ENCODE peak calls at places on chromosome 15, in eight cellular contexts. J, G, A, P, Y, Z, S and V are unnamed samples.

GRCh38 chr15:69855172-69855562 is 242.6 kb downstream of the TLE3 start:
- DNase-seq in Z (no peak), A (no peak), Y (no peak), S (no peak), J (no peak), P (no peak), G (no peak), V (no peak)

GRCh38 chr15:55555089-55555488 is 33.1 kb downstream of the PYGO1 start:
- DNase-seq in S (no peak), Y (no peak), A (no peak), J (no peak), G (no peak), Z (no peak), P (no peak), V (no peak)

GRCh38 chr15:78599189-78599588 is 21.6 kb downstream of the CHRNA3 start:
- DNase-seq in P (no peak), J (no peak), S (no peak), G (no peak), Z (no peak), Y (no peak), A (no peak), V (no peak)

GRCh38 chr15:74866090-74866489 is 7.1 kb downstream of the SCAMP2 start:
- DNase-seq in S (no peak), A (no peak), J (no peak), Y (no peak), Z (peak), P (peak), G (no peak), V (no peak)

GRCh38 chr15:56082263-56082761 is 88.9 kb upstream of the NEDD4 start:
- DNase-seq in Z (no peak), P (no peak), J (peak), A (no peak), S (no peak), G (no peak), Y (no peak), V (no peak)

GRCh38 chr15:42775431-42775830 is 38.5 kb upstream of the CDAN1 start:
- DNase-seq in G (no peak), A (no peak), J (no peak), P (no peak), S (no peak), Y (no peak), Z (no peak), V (no peak)

GRCh38 chr15:37112171-37112570 is 11.8 kb upstream of the MEIS2 start:
- DNase-seq in Z (no peak), J (peak), Y (no peak), S (no peak), A (no peak), P (no peak), G (no peak), V (no peak)

GRCh38 chr15:100515758-100516157 is 13.0 kb downstream of the CERS3 start:
- DNase-seq in A (no peak), Y (no peak), Z (peak), P (no peak), J (no peak), G (no peak), S (no peak), V (no peak)

GRCh38 chr15:41238100-41238499 is 7.0 kb downstream of the CHP1 start:
- DNase-seq in P (no peak), Y (no peak), Z (no peak), J (no peak), S (no peak), A (no peak), G (no peak), V (no peak)

GRCh38 chr15:95520511-95520910 is 810.0 kb upstream of the NR2F2 start:
- DNase-seq in P (no peak), Z (peak), J (no peak), A (no peak), Y (no peak), G (no peak), S (no peak), V (no peak)